ENCODE peak calls at places on chromosomes 6 and 20, in five cellular contexts. One of them, this sample, is unnamed.

GRCh38 chr6:14292119-14292518 is 174.5 kb downstream of the CD83 start:
- DNase-seq in naive thymus-derived CD8-positive, alpha-beta T cell: no peak
- DNase-seq in SJSA1: no peak
- DNase-seq in activated T-cell treated with anti-CD3 and anti-CD28 coated beads, Interleukin-2, amount 50 U/mL, for 48 hours: no peak
- DNase-seq in cerebellum: no peak
- DNase-seq in this sample: no peak

GRCh38 chr6:31114970-31115849 is 610 bp downstream of the PSORS1C1 start:
- DNase-seq in cerebellum: peak
- DNase-seq in naive thymus-derived CD8-positive, alpha-beta T cell: no peak
- DNase-seq in SJSA1: peak
- DNase-seq in activated T-cell treated with anti-CD3 and anti-CD28 coated beads, Interleukin-2, amount 50 U/mL, for 48 hours: no peak
- DNase-seq in this sample: no peak

GRCh38 chr20:54470697-54471096 is 4.7 kb upstream of the DOK5 start:
- DNase-seq in SJSA1: no peak
- DNase-seq in naive thymus-derived CD8-positive, alpha-beta T cell: no peak
- DNase-seq in cerebellum: no peak
- DNase-seq in activated T-cell treated with anti-CD3 and anti-CD28 coated beads, Interleukin-2, amount 50 U/mL, for 48 hours: no peak
- DNase-seq in this sample: no peak

GRCh38 chr6:158663465-158664167 is 13.8 kb downstream of the SYTL3 start:
- DNase-seq in naive thymus-derived CD8-positive, alpha-beta T cell: no peak
- DNase-seq in SJSA1: no peak
- DNase-seq in activated T-cell treated with anti-CD3 and anti-CD28 coated beads, Interleukin-2, amount 50 U/mL, for 48 hours: no peak
- DNase-seq in cerebellum: no peak
- DNase-seq in this sample: no peak

GRCh38 chr6:69917834-69918233 is 51.5 kb downstream of the COL19A1 start:
- DNase-seq in SJSA1: peak
- DNase-seq in activated T-cell treated with anti-CD3 and anti-CD28 coated beads, Interleukin-2, amount 50 U/mL, for 48 hours: no peak
- DNase-seq in cerebellum: no peak
- DNase-seq in naive thymus-derived CD8-positive, alpha-beta T cell: no peak
- DNase-seq in this sample: peak

GRCh38 chr6:154754152-154754551 is 20.9 kb downstream of the SCAF8 start:
- DNase-seq in cerebellum: no peak
- DNase-seq in naive thymus-derived CD8-positive, alpha-beta T cell: no peak
- DNase-seq in activated T-cell treated with anti-CD3 and anti-CD28 coated beads, Interleukin-2, amount 50 U/mL, for 48 hours: no peak
- DNase-seq in SJSA1: no peak
- DNase-seq in this sample: no peak

GRCh38 chr6:49423817-49424216 is 39.2 kb downstream of the MMUT start:
- DNase-seq in activated T-cell treated with anti-CD3 and anti-CD28 coated beads, Interleukin-2, amount 50 U/mL, for 48 hours: no peak
- DNase-seq in cerebellum: no peak
- DNase-seq in naive thymus-derived CD8-positive, alpha-beta T cell: no peak
- DNase-seq in SJSA1: no peak
- DNase-seq in this sample: no peak

GRCh38 chr6:34680802-34681515 is 15.6 kb downstream of the ILRUN start:
- DNase-seq in SJSA1: no peak
- DNase-seq in activated T-cell treated with anti-CD3 and anti-CD28 coated beads, Interleukin-2, amount 50 U/mL, for 48 hours: no peak
- DNase-seq in cerebellum: no peak
- DNase-seq in naive thymus-derived CD8-positive, alpha-beta T cell: no peak
- DNase-seq in this sample: no peak

GRCh38 chr6:133034509-133035206 is 206.5 kb upstream of the EYA4 start:
- DNase-seq in cerebellum: no peak
- DNase-seq in SJSA1: no peak
- DNase-seq in naive thymus-derived CD8-positive, alpha-beta T cell: no peak
- DNase-seq in activated T-cell treated with anti-CD3 and anti-CD28 coated beads, Interleukin-2, amount 50 U/mL, for 48 hours: no peak
- DNase-seq in this sample: no peak

This sample was measured in brain pericyte.